ENCODE peak calls at places on chromosome 1, in eight cellular contexts. B is stimulated activated CD4-positive, alpha-beta T cell treated with anti-CD3 and anti-CD28 coated beads, Interleukin-2, amount 100 ng/mL, for 24 hours; I is NCI-H774; V is NAMALWA; K is kidney tubule cell; D is C1 segment of cervical spinal cord; M is IMR-90; P is CD8-positive, alpha-beta memory T cell. Q is an unnamed sample.

GRCh38 chr1:237976345-237976744 is 85.6 kb upstream of the ZP4 start:
- DNase-seq in K (no peak), M (no peak), I (no peak), B (no peak), P (no peak), D (no peak), V (no peak), Q (no peak)

GRCh38 chr1:43977376-43978263 is 1.4 kb upstream of the B4GALT2 start:
- DNase-seq in D (no peak), M (no peak), K (peak), P (no peak), B (no peak), I (no peak), V (no peak), Q (peak)

GRCh38 chr1:213326666-213327317 is 275.8 kb downstream of the RPS6KC1 start:
- DNase-seq in K (peak), M (peak), P (no peak), B (no peak), V (no peak), D (no peak), I (no peak), Q (peak)

GRCh38 chr1:197464039-197464438 is 196.0 kb downstream of the CRB1 start:
- DNase-seq in M (peak), I (no peak), K (no peak), D (no peak), V (no peak), P (no peak), B (no peak), Q (no peak)

GRCh38 chr1:31712041-31712440 is 8.2 kb upstream of the COL16A1 start:
- DNase-seq in I (no peak), M (peak), D (no peak), B (no peak), K (no peak), V (no peak), P (no peak), Q (no peak)

GRCh38 chr1:170536924-170537551 is 5.1 kb downstream of the GORAB start:
- DNase-seq in D (no peak), I (no peak), B (no peak), V (no peak), K (peak), M (no peak), P (no peak), Q (no peak)

GRCh38 chr1:158924677-158925076 is 6.7 kb upstream of the PYHIN1 start:
- DNase-seq in D (no peak), M (no peak), P (no peak), K (no peak), I (no peak), V (no peak), B (no peak), Q (no peak)

GRCh38 chr1:31551206-31551605 is 25.1 kb upstream of the TINAGL1 start:
- DNase-seq in B (no peak), D (no peak), K (no peak), P (no peak), M (no peak), V (no peak), I (no peak), Q (no peak)

GRCh38 chr1:236288620-236288976 is 6.8 kb upstream of the ERO1B start:
- DNase-seq in V (no peak), D (no peak), I (no peak), P (no peak), M (no peak), K (no peak), B (no peak), Q (no peak)

GRCh38 chr1:248841702-248842395 is 3.8 kb downstream of the ZNF672 start:
- DNase-seq in P (peak), D (no peak), I (no peak), K (peak), M (peak), B (no peak), V (peak), Q (no peak)

Q was measured in aorta.